ENCODE peak calls at places on chromosomes 16 and 17, in four cellular contexts. V, I, K and L are unnamed samples.

GRCh38 chr17:44122825-44123355 is 551 bp downstream of the HDAC5 start:
- DNase-seq in V (no peak), K (no peak), I (no peak), L (no peak)

GRCh38 chr16:17467923-17468540 is 2.7 kb downstream of the XYLT1 start:
- DNase-seq in K (peak; percentile 80), I (peak; percentile 33), V (no peak), L (no peak)

GRCh38 chr17:31472137-31472536 is 80.7 kb downstream of the RAB11FIP4 start:
- DNase-seq in K (no peak), V (no peak), I (peak; percentile 75), L (no peak)

GRCh38 chr16:85803570-85803969 is 4.1 kb downstream of the COX4I1 start:
- DNase-seq in I (no peak), K (no peak), V (no peak), L (no peak)

GRCh38 chr17:12296120-12296727 is 275.5 kb downstream of the MAP2K4 start:
- DNase-seq in I (no peak), V (no peak), K (no peak), L (no peak)

GRCh38 chr17:49572806-49573420 is 2.8 kb upstream of the NXPH3 start:
- DNase-seq in I (no peak), K (no peak), V (no peak), L (no peak)

GRCh38 chr17:77214743-77215142 is 74.0 kb downstream of the SEC14L1 start:
- DNase-seq in V (no peak), I (peak; percentile 65), K (peak; percentile 77), L (no peak)

GRCh38 chr17:4919511-4920047 is 12.5 kb upstream of the GP1BA start:
- DNase-seq in I (no peak), V (no peak), K (no peak), L (no peak)

GRCh38 chr17:82942166-82943130 is 102.6 kb upstream of the ZNF750 start:
- DNase-seq in V (no peak), K (no peak), I (no peak), L (no peak)

GRCh38 chr17:28996554-28997096 is 9.2 kb downstream of the SEZ6 start:
- DNase-seq in V (no peak), K (no peak), I (peak; percentile 45), L (no peak)

GRCh38 chr17:10117581-10118001 is 80.8 kb downstream of the GAS7 start:
- DNase-seq in I (peak; percentile 9), V (peak; percentile 20), K (no peak), L (no peak)

GRCh38 chr16:75305364-75306101 is 54.1 kb upstream of the BCAR1 start:
- DNase-seq in K (peak; percentile 54), I (peak; percentile 99), V (peak; percentile 71), L (peak; percentile 80)

GRCh38 chr17:1322014-1322428 is 42.6 kb downstream of the TRARG1 start:
- DNase-seq in V (no peak), I (no peak), K (no peak), L (peak; percentile 47)

GRCh38 chr17:1322469-1322868 is 43.0 kb downstream of the TRARG1 start:
- DNase-seq in I (no peak), V (no peak), K (no peak), L (no peak)

GRCh38 chr17:1324201-1324750 is 44.8 kb downstream of the TRARG1 start:
- DNase-seq in I (no peak), K (no peak), V (no peak), L (peak; percentile 89)

GRCh38 chr17:1325766-1326165 is 46.3 kb downstream of the TRARG1 start:
- DNase-seq in K (no peak), I (no peak), V (no peak), L (no peak)

GRCh38 chr17:1323336-1323735 is 43.9 kb downstream of the TRARG1 start:
- DNase-seq in I (no peak), V (no peak), K (no peak), L (peak; percentile 40)
- TF ChIP-seq NFIC in I (no peak), V (no peak), K (no peak), L (no peak)

GRCh38 chr17:65856865-65857264 is 295.4 kb upstream of the AXIN2 start:
- DNase-seq in K (no peak), I (no peak), V (no peak), L (no peak)
- TF ChIP-seq NFIC in K (peak; percentile 44), I (no peak), V (no peak), L (no peak)

GRCh38 chr16:61370564-61370963 is 665.7 kb downstream of the CDH8 start:
- DNase-seq in I (no peak), K (no peak), V (no peak), L (no peak)

GRCh38 chr16:61362583-61362982 is 673.7 kb downstream of the CDH8 start:
- DNase-seq in I (no peak), K (no peak), V (no peak), L (no peak)

DNA sequence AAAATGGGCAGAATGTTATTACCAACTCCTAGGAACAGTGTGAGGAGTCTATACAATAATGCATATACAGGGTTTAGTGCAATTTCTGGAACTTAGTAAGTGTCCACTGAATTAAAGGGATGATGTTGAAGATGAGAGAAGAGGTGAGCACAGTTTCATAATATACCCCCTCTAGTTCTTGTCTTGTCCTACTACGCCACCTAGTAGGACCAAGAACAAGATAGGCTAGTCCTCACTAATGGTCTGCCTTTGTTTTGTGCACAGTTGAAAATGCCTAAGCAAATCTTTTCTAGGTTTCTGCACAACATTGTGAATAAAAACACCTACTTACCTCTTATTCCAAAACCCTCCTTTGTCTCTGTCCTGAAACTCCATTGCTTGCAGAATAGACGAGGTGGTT is 670.2 kb downstream of the CDH8 start:
- DNase-seq in K (no peak), V (no peak), I (no peak), L (no peak)
- TF ChIP-seq NFIC in K (no peak), V (no peak), I (no peak), L (no peak)

DNA sequence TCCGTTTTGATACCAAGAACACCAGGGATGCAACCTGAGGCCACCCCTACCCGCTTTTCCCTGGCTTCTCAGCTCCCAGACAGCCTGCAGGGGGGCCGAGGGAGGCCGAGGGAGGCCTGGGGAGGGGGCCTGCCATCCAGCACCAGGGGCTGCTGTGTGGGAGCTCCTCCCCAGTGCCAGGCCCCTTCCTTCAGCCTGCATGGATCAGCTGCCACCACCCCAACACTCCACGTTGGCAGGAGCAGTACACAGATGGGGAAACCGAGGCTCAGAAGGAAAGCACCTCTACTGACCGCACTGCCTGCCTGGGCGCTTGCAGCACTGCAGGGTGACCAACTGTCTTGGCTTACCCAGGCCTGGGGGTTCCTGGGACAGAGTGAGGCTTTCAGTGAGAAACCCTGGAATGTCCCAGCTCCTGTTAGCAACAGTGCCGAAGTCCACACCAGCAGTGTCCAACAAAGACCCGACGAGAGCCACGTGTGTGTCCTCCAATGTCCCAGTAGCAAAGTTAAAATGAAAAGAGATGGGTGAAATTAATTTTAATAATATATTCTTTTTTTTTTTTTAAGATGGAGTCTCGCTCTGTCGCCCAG is 5.3 kb upstream of the OSGIN1 start:
- DNase-seq in V (no peak), K (no peak), I (peak; percentile 86), L (no peak)
- TF ChIP-seq NFIC in V (no peak), K (no peak), I (no peak), L (no peak)

GRCh38 chr17:20270336-20270735 is 197.0 kb downstream of the LGALS9B start:
- DNase-seq in V (no peak), I (no peak), K (no peak), L (no peak)

GRCh38 chr17:20273741-20274500 is 193.4 kb downstream of the LGALS9B start:
- DNase-seq in I (no peak), V (no peak), K (no peak), L (no peak)

GRCh38 chr17:20268700-20269475 is 198.5 kb downstream of the LGALS9B start:
- DNase-seq in K (no peak), V (no peak), I (no peak), L (no peak)

GRCh38 chr17:20267459-20267842 is 199.9 kb downstream of the LGALS9B start:
- DNase-seq in K (no peak), V (peak; percentile 4), I (no peak), L (no peak)

GRCh38 chr17:20271016-20271610 is 196.2 kb downstream of the LGALS9B start:
- DNase-seq in V (no peak), I (no peak), K (no peak), L (no peak)
- TF ChIP-seq NFIC in V (no peak), I (no peak), K (no peak), L (no peak)

GRCh38 chr17:2853111-2853721 is 57.0 kb downstream of the RAP1GAP2 start:
- DNase-seq in V (no peak), I (no peak), K (peak; percentile 79), L (no peak)
- TF ChIP-seq NFIC in V (no peak), I (no peak), K (no peak), L (no peak)

DNA sequence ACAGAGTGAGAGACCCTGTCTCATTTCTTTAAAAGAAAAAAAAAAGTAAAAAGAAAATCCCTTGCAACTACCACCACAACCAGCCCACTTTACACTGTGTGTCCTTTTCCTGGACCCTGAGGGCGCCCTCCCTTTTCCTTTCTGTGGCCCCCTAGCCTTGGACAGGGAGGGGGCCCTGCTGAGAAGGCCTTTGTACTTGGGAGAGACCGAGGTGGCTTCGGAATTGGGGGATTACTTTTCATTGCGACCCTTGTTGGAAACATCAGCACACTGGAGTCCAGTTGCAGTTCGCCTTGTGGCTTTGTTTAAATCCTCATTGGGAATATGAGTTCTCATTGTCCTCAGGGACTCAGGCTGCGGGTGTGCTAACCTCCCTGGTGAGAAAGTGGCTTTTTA is 9.4 kb upstream of the DNASE1 start:
- DNase-seq in K (no peak), V (no peak), I (no peak), L (no peak)
- TF ChIP-seq NFIC in K (no peak), V (no peak), I (no peak), L (no peak)